ENCODE peak calls at places on chromosomes 5 and 9, in nine cellular contexts. J, B, A, I, E, R, X, K and L are unnamed samples.

GRCh38 chr9:2367970-2368369 is 253.6 kb upstream of the VLDLR start:
- DNase-seq in A (no peak), B (no peak), R (no peak), J (no peak), X (no peak), I (no peak), K (no peak), E (no peak), L (no peak)

GRCh38 chr5:6758706-6759105 is 45.5 kb downstream of the TENT4A start:
- DNase-seq in X (no peak), J (no peak), R (no peak), K (no peak), E (no peak), A (no peak), I (no peak), B (no peak), L (no peak)

GRCh38 chr5:885529-885928 is 7.1 kb downstream of the BRD9 start:
- DNase-seq in R (no peak), I (peak), K (no peak), J (no peak), X (no peak), A (no peak), E (no peak), B (no peak), L (no peak)

GRCh38 chr9:88460583-88461332 is 72.5 kb downstream of the SPIN1 start:
- DNase-seq in B (no peak), K (no peak), J (no peak), R (no peak), E (no peak), A (no peak), X (no peak), I (peak), L (no peak)

GRCh38 chr5:146699729-146700430 is 178.7 kb downstream of the PPP2R2B start:
- DNase-seq in J (no peak), X (no peak), I (peak), B (no peak), E (no peak), A (no peak), K (no peak), R (no peak), L (no peak)

GRCh38 chr5:157066950-157067349 is 8.0 kb upstream of the HAVCR1 start:
- DNase-seq in I (no peak), A (no peak), X (no peak), B (no peak), J (no peak), K (no peak), R (no peak), E (no peak), L (no peak)

GRCh38 chr5:147188200-147189108 is 46.4 kb upstream of the STK32A start:
- DNase-seq in B (peak), K (peak), J (peak), I (peak), E (no peak), X (peak), R (peak), A (peak), L (peak)

GRCh38 chr5:1495525-1495897 is 28.2 kb downstream of the LPCAT1 start:
- DNase-seq in K (no peak), I (no peak), J (no peak), X (no peak), R (no peak), B (no peak), A (no peak), E (no peak), L (no peak)

GRCh38 chr9:96006961-96007360 is 131.5 kb downstream of the ERCC6L2 start:
- DNase-seq in R (no peak), E (no peak), K (no peak), X (no peak), J (no peak), I (no peak), A (no peak), B (no peak), L (no peak)

GRCh38 chr5:42586625-42587024 is 163.4 kb downstream of the GHR start:
- DNase-seq in R (no peak), I (peak), A (no peak), B (no peak), X (no peak), J (no peak), K (no peak), E (no peak), L (no peak)

GRCh38 chr9:136305822-136306690 is 2.2 kb upstream of the CCDC187 start:
- DNase-seq in I (no peak), E (no peak), K (no peak), R (no peak), A (no peak), J (no peak), X (no peak), B (no peak), L (no peak)

GRCh38 chr5:172870261-172870806 is 36.3 kb downstream of the ERGIC1 start:
- DNase-seq in R (no peak), K (no peak), B (no peak), J (no peak), E (no peak), A (peak), I (no peak), X (peak), L (no peak)

GRCh38 chr9:88979791-88980190 is 11.5 kb upstream of the S1PR3 start:
- DNase-seq in R (no peak), X (no peak), J (no peak), B (no peak), E (no peak), K (no peak), I (no peak), A (no peak), L (no peak)

GRCh38 chr5:53552561-53552960 is 7.9 kb upstream of the NDUFS4 start:
- DNase-seq in A (no peak), I (no peak), R (no peak), E (no peak), K (no peak), J (no peak), B (no peak), X (no peak), L (no peak)

GRCh38 chr9:6243746-6244145 is 28.1 kb downstream of the IL33 start:
- DNase-seq in J (no peak), X (no peak), B (no peak), K (no peak), E (no peak), A (no peak), I (no peak), R (no peak), L (no peak)

GRCh38 chr9:4490705-4491620 is 695 bp downstream of the SLC1A1 start:
- DNase-seq in J (no peak), A (no peak), X (no peak), E (peak), B (peak), R (no peak), K (no peak), I (no peak), L (no peak)

GRCh38 chr9:70921126-70921525 is 200.3 kb downstream of the TRPM3 start:
- DNase-seq in X (no peak), R (no peak), J (no peak), E (no peak), K (no peak), B (no peak), I (no peak), A (no peak), L (no peak)

GRCh38 chr5:153816870-153817269 is 221.8 kb downstream of the FAM114A2 start:
- DNase-seq in X (no peak), A (no peak), R (no peak), B (no peak), I (no peak), E (no peak), K (no peak), J (no peak), L (no peak)